ENCODE peak calls at places on chromosomes 4 and X, in nine cellular contexts. One of them, this sample, is unnamed.

GRCh38 chrX:13983734-13984133 is 46.0 kb downstream of the GEMIN8 start:
- DNase-seq in lower lobe of right lung: no peak
- DNase-seq in stimulated activated naive B cell treated with anti-CD40 and anti-IgM and Interleukin-4, amounts not matched to agents 10 μg/mL and 1 μg/mL and 100 μg/mL, for 72 hours: peak; percentile 2
- DNase-seq in amniotic stem cell: no peak
- DNase-seq in ELF-1: no peak
- DNase-seq in activated CD4-positive, alpha-beta T cell treated with anti-CD3 and anti-CD28 coated beads, Interleukin-2, amount 50 U/mL, for 1 hour: no peak
- DNase-seq in NCI-H2029: no peak
- DNase-seq in Right ventricle myocardium inferior: no peak
- DNase-seq in dermis blood vessel endothelial cell: no peak
- DNase-seq in this sample: no peak

GRCh38 chr4:110275871-110276270 is 77.5 kb upstream of the ELOVL6 start:
- DNase-seq in amniotic stem cell: peak; percentile 9
- DNase-seq in activated CD4-positive, alpha-beta T cell treated with anti-CD3 and anti-CD28 coated beads, Interleukin-2, amount 50 U/mL, for 1 hour: no peak
- DNase-seq in ELF-1: no peak
- DNase-seq in lower lobe of right lung: no peak
- DNase-seq in dermis blood vessel endothelial cell: no peak
- DNase-seq in NCI-H2029: no peak
- DNase-seq in stimulated activated naive B cell treated with anti-CD40 and anti-IgM and Interleukin-4, amounts not matched to agents 10 μg/mL and 1 μg/mL and 100 μg/mL, for 72 hours: no peak
- DNase-seq in Right ventricle myocardium inferior: no peak
- DNase-seq in this sample: no peak

GRCh38 chr4:19739101-19739651 is 512.5 kb upstream of the SLIT2 start:
- DNase-seq in lower lobe of right lung: no peak
- DNase-seq in dermis blood vessel endothelial cell: peak; percentile 85
- DNase-seq in stimulated activated naive B cell treated with anti-CD40 and anti-IgM and Interleukin-4, amounts not matched to agents 10 μg/mL and 1 μg/mL and 100 μg/mL, for 72 hours: no peak
- DNase-seq in NCI-H2029: peak; percentile 42
- DNase-seq in ELF-1: no peak
- DNase-seq in Right ventricle myocardium inferior: no peak
- DNase-seq in activated CD4-positive, alpha-beta T cell treated with anti-CD3 and anti-CD28 coated beads, Interleukin-2, amount 50 U/mL, for 1 hour: no peak
- DNase-seq in amniotic stem cell: peak; percentile 75
- DNase-seq in this sample: peak; percentile 35

GRCh38 chr4:188603646-188604045 is 464.4 kb downstream of the TRIML1 start:
- DNase-seq in NCI-H2029: no peak
- DNase-seq in activated CD4-positive, alpha-beta T cell treated with anti-CD3 and anti-CD28 coated beads, Interleukin-2, amount 50 U/mL, for 1 hour: no peak
- DNase-seq in dermis blood vessel endothelial cell: no peak
- DNase-seq in amniotic stem cell: no peak
- DNase-seq in Right ventricle myocardium inferior: no peak
- DNase-seq in ELF-1: no peak
- DNase-seq in lower lobe of right lung: no peak
- DNase-seq in stimulated activated naive B cell treated with anti-CD40 and anti-IgM and Interleukin-4, amounts not matched to agents 10 μg/mL and 1 μg/mL and 100 μg/mL, for 72 hours: no peak
- DNase-seq in this sample: no peak

GRCh38 chr4:80619070-80619674 is 283.6 kb downstream of the CFAP299 start:
- DNase-seq in amniotic stem cell: no peak
- DNase-seq in ELF-1: no peak
- DNase-seq in dermis blood vessel endothelial cell: no peak
- DNase-seq in Right ventricle myocardium inferior: no peak
- DNase-seq in stimulated activated naive B cell treated with anti-CD40 and anti-IgM and Interleukin-4, amounts not matched to agents 10 μg/mL and 1 μg/mL and 100 μg/mL, for 72 hours: no peak
- DNase-seq in activated CD4-positive, alpha-beta T cell treated with anti-CD3 and anti-CD28 coated beads, Interleukin-2, amount 50 U/mL, for 1 hour: no peak
- DNase-seq in NCI-H2029: no peak
- DNase-seq in lower lobe of right lung: no peak
- DNase-seq in this sample: no peak

GRCh38 chrX:1468250-1468772 is 15.6 kb upstream of the ASMTL start:
- DNase-seq in amniotic stem cell: peak; percentile 68
- DNase-seq in lower lobe of right lung: no peak
- DNase-seq in activated CD4-positive, alpha-beta T cell treated with anti-CD3 and anti-CD28 coated beads, Interleukin-2, amount 50 U/mL, for 1 hour: peak; percentile 76
- DNase-seq in NCI-H2029: no peak
- DNase-seq in ELF-1: peak; percentile 69
- DNase-seq in stimulated activated naive B cell treated with anti-CD40 and anti-IgM and Interleukin-4, amounts not matched to agents 10 μg/mL and 1 μg/mL and 100 μg/mL, for 72 hours: peak; percentile 90
- DNase-seq in Right ventricle myocardium inferior: no peak
- DNase-seq in dermis blood vessel endothelial cell: no peak
- DNase-seq in this sample: no peak

GRCh38 chr4:97103252-97103651 is 1040.0 kb downstream of the STPG2 start:
- DNase-seq in stimulated activated naive B cell treated with anti-CD40 and anti-IgM and Interleukin-4, amounts not matched to agents 10 μg/mL and 1 μg/mL and 100 μg/mL, for 72 hours: no peak
- DNase-seq in dermis blood vessel endothelial cell: no peak
- DNase-seq in NCI-H2029: no peak
- DNase-seq in activated CD4-positive, alpha-beta T cell treated with anti-CD3 and anti-CD28 coated beads, Interleukin-2, amount 50 U/mL, for 1 hour: no peak
- DNase-seq in Right ventricle myocardium inferior: no peak
- DNase-seq in ELF-1: no peak
- DNase-seq in amniotic stem cell: no peak
- DNase-seq in lower lobe of right lung: no peak
- DNase-seq in this sample: no peak

GRCh38 chr4:41693629-41694028 is 54.9 kb downstream of the PHOX2B start:
- DNase-seq in lower lobe of right lung: no peak
- DNase-seq in amniotic stem cell: peak; percentile 45
- DNase-seq in Right ventricle myocardium inferior: no peak
- DNase-seq in dermis blood vessel endothelial cell: peak; percentile 54
- DNase-seq in NCI-H2029: no peak
- DNase-seq in activated CD4-positive, alpha-beta T cell treated with anti-CD3 and anti-CD28 coated beads, Interleukin-2, amount 50 U/mL, for 1 hour: no peak
- DNase-seq in ELF-1: no peak
- DNase-seq in stimulated activated naive B cell treated with anti-CD40 and anti-IgM and Interleukin-4, amounts not matched to agents 10 μg/mL and 1 μg/mL and 100 μg/mL, for 72 hours: no peak
- DNase-seq in this sample: peak; percentile 46

GRCh38 chr4:163495900-163496299 is 1.4 kb downstream of the TMA16 start:
- DNase-seq in Right ventricle myocardium inferior: no peak
- DNase-seq in NCI-H2029: no peak
- DNase-seq in amniotic stem cell: no peak
- DNase-seq in ELF-1: no peak
- DNase-seq in lower lobe of right lung: no peak
- DNase-seq in stimulated activated naive B cell treated with anti-CD40 and anti-IgM and Interleukin-4, amounts not matched to agents 10 μg/mL and 1 μg/mL and 100 μg/mL, for 72 hours: peak; percentile 39
- DNase-seq in dermis blood vessel endothelial cell: no peak
- DNase-seq in activated CD4-positive, alpha-beta T cell treated with anti-CD3 and anti-CD28 coated beads, Interleukin-2, amount 50 U/mL, for 1 hour: no peak
- DNase-seq in this sample: peak; percentile 1

GRCh38 chrX:80511969-80512760 is 91.9 kb downstream of the TENT5D start:
- DNase-seq in amniotic stem cell: no peak
- DNase-seq in dermis blood vessel endothelial cell: no peak
- DNase-seq in ELF-1: peak; percentile 79
- DNase-seq in Right ventricle myocardium inferior: no peak
- DNase-seq in NCI-H2029: no peak
- DNase-seq in lower lobe of right lung: no peak
- DNase-seq in activated CD4-positive, alpha-beta T cell treated with anti-CD3 and anti-CD28 coated beads, Interleukin-2, amount 50 U/mL, for 1 hour: no peak
- DNase-seq in stimulated activated naive B cell treated with anti-CD40 and anti-IgM and Interleukin-4, amounts not matched to agents 10 μg/mL and 1 μg/mL and 100 μg/mL, for 72 hours: no peak
- DNase-seq in this sample: no peak